ENCODE peak calls at places on chromosomes 13 and 19, in ten cellular contexts. J is colonic mucosa; E is activated naive CD4-positive, alpha-beta T cell treated with Interleukin-2 at 50 U/mL for 16 hours; A is GM23338; R is GM10248; I is nucleus accumbens; S is K562; W is 8988T; V is GM12891; B is mesothelial cell of epicardium. Z is an unnamed sample.

GRCh38 chr13:43981091-43981490 is 101.4 kb downstream of the LACC1 start:
- DNase-seq in J (no peak), E (no peak), A (peak; percentile 85), R (no peak), I (no peak), S (peak; percentile 2), W (no peak), V (no peak), B (no peak), Z (no peak)

GRCh38 chr13:111908391-111908790 is 158.6 kb upstream of the SOX1 start:
- DNase-seq in J (peak; percentile 12), E (no peak), A (no peak), R (no peak), I (no peak), S (no peak), W (no peak), V (no peak), B (peak; percentile 19), Z (no peak)

GRCh38 chr13:30191491-30192100 is 115.8 kb downstream of the KATNAL1 start:
- DNase-seq in J (no peak), E (no peak), A (no peak), R (no peak), I (no peak), S (no peak), W (no peak), V (no peak), B (no peak), Z (no peak)

GRCh38 chr13:93535256-93535655 is 308.6 kb downstream of the GPC6 start:
- DNase-seq in J (no peak), E (no peak), A (no peak), R (no peak), I (no peak), S (no peak), W (no peak), V (no peak), B (no peak), Z (no peak)

GRCh38 chr13:51921790-51922740 is 60.3 kb downstream of the CCDC70 start:
- DNase-seq in J (no peak), E (no peak), A (no peak), R (no peak), I (no peak), S (peak; percentile 89), W (no peak), V (no peak), B (no peak), Z (no peak)

GRCh38 chr19:35342430-35342829 is 5.3 kb upstream of the FFAR1 start:
- DNase-seq in J (no peak), E (no peak), A (peak; percentile 32), R (no peak), I (no peak), S (peak; percentile 21), W (no peak), V (no peak), B (no peak), Z (no peak)

GRCh38 chr13:31987071-31987470 is 44.5 kb upstream of the FRY start:
- DNase-seq in J (no peak), E (no peak), A (no peak), R (no peak), I (no peak), S (no peak), W (no peak), V (no peak), B (no peak), Z (no peak)

GRCh38 chr13:59172076-59172475 is 991.7 kb downstream of the DIAPH3 start:
- DNase-seq in J (no peak), E (no peak), A (no peak), R (no peak), I (no peak), S (no peak), W (no peak), V (no peak), B (no peak), Z (no peak)

GRCh38 chr19:50909240-50910070 is 1.7 kb downstream of the KLK4 start:
- DNase-seq in J (peak; percentile 90), E (no peak), A (peak; percentile 99), R (peak; percentile 88), I (peak; percentile 10), S (peak; percentile 93), W (peak; percentile 33), V (peak; percentile 39), B (peak; percentile 62), Z (peak; percentile 98)

GRCh38 chr13:44734204-44734707 is 158.1 kb upstream of the TSC22D1 start:
- DNase-seq in J (no peak), E (no peak), A (no peak), R (no peak), I (peak; percentile 14), S (no peak), W (no peak), V (no peak), B (no peak), Z (no peak)

GRCh38 chr19:7355871-7356270 is 7.1 kb downstream of the ARHGEF18 start:
- DNase-seq in J (no peak), E (no peak), A (no peak), R (no peak), I (no peak), S (no peak), W (no peak), V (no peak), B (no peak), Z (no peak)

GRCh38 chr19:18593367-18594095 is 4.9 kb downstream of the REX1BD start:
- DNase-seq in J (no peak), E (no peak), A (peak; percentile 80), R (no peak), I (no peak), S (peak; percentile 54), W (no peak), V (no peak), B (no peak), Z (peak; percentile 6)

GRCh38 chr13:60402022-60402421 is 5.0 kb downstream of the TDRD3 start:
- DNase-seq in J (no peak), E (no peak), A (no peak), R (no peak), I (no peak), S (no peak), W (no peak), V (no peak), B (no peak), Z (no peak)

GRCh38 chr19:42323473-42323851 is 2.0 kb upstream of the MEGF8 start:
- DNase-seq in J (peak; percentile 46), E (no peak), A (peak; percentile 90), R (no peak), I (no peak), S (no peak), W (no peak), V (no peak), B (no peak), Z (no peak)

GRCh38 chr19:11787536-11787935 is 10.8 kb upstream of the ZNF491 start:
- DNase-seq in J (no peak), E (no peak), A (no peak), R (no peak), I (no peak), S (no peak), W (no peak), V (no peak), B (no peak), Z (no peak)

GRCh38 chr13:112690242-112690943 is 555 bp downstream of the ATP11A start:
- DNase-seq in J (peak; percentile 47), E (peak; percentile 31), A (peak; percentile 64), R (peak; percentile 48), I (peak; percentile 65), S (peak; percentile 38), W (peak; percentile 56), V (peak; percentile 52), B (peak; percentile 67), Z (peak; percentile 22)

GRCh38 chr19:45468159-45468651 is 409 bp downstream of the FOSB start:
- DNase-seq in J (peak; percentile 49), E (peak; percentile 53), A (no peak), R (no peak), I (no peak), S (peak; percentile 32), W (no peak), V (no peak), B (peak; percentile 53), Z (no peak)

GRCh38 chr13:42524487-42525034 is 49.4 kb upstream of the TNFSF11 start:
- DNase-seq in J (no peak), E (no peak), A (no peak), R (peak; percentile 34), I (no peak), S (no peak), W (no peak), V (no peak), B (no peak), Z (no peak)

GRCh38 chr19:2586196-2586595 is 110.3 kb downstream of the GADD45B start:
- DNase-seq in J (no peak), E (no peak), A (peak; percentile 4), R (no peak), I (no peak), S (no peak), W (no peak), V (no peak), B (no peak), Z (no peak)